ENCODE peak calls at places on chromosomes 7 and 10, in seven cellular contexts. M is mesenchymal stem cell, H is neuronal stem cell, L is thyroid gland, D is transverse colon, X is small intestine, K is GM23248. E is an unnamed sample.

GRCh38 chr7:129635300-129636029 is 23.9 kb downstream of the NRF1 start:
- DNase-seq in M (peak; percentile 84), H (peak; percentile 39), L (peak; percentile 62), D (peak; percentile 59), X (peak; percentile 76), K (peak; percentile 81), E (peak; percentile 71)

GRCh38 chr7:117024811-117025210 is 71.5 kb downstream of the ST7 start:
- DNase-seq in M (no peak), H (no peak), L (no peak), D (no peak), X (no peak), K (no peak), E (no peak)

GRCh38 chr10:73584737-73585136 is 6.4 kb downstream of the USP54 start:
- DNase-seq in M (no peak), H (no peak), L (no peak), D (no peak), X (no peak), K (peak; percentile 49), E (no peak)

GRCh38 chr10:101817542-101818118 is 614 bp downstream of the OGA start:
- DNase-seq in M (peak; percentile 91), H (no peak), L (peak; percentile 88), D (peak; percentile 91), X (peak; percentile 89), K (peak; percentile 97), E (peak; percentile 88)

GRCh38 chr7:44058759-44059218 is 6.6 kb downstream of the PGAM2 start:
- DNase-seq in M (no peak), H (no peak), L (peak; percentile 2), D (no peak), X (no peak), K (no peak), E (no peak)

GRCh38 chr10:125543796-125544195 is 139.2 kb downstream of the TEX36 start:
- DNase-seq in M (no peak), H (no peak), L (no peak), D (no peak), X (no peak), K (no peak), E (no peak)

GRCh38 chr7:31982962-31983361 is 87.2 kb downstream of the PDE1C start:
- DNase-seq in M (no peak), H (no peak), L (no peak), D (no peak), X (no peak), K (no peak), E (no peak)

GRCh38 chr7:110421490-110422241 is 669.3 kb upstream of the LRRN3 start:
- DNase-seq in M (no peak), H (no peak), L (no peak), D (no peak), X (no peak), K (no peak), E (no peak)

GRCh38 chr10:76086571-76087260 is 655.3 kb downstream of the LRMDA start:
- DNase-seq in M (peak; percentile 92), H (no peak), L (no peak), D (peak; percentile 76), X (peak; percentile 84), K (peak; percentile 74), E (peak; percentile 7)

GRCh38 chr7:21367081-21367480 is 60.8 kb upstream of the SP4 start:
- DNase-seq in M (no peak), H (no peak), L (no peak), D (no peak), X (peak; percentile 27), K (no peak), E (peak; percentile 63)

GRCh38 chr10:10914129-10914528 is 103.5 kb upstream of the CELF2 start:
- DNase-seq in M (no peak), H (no peak), L (no peak), D (no peak), X (no peak), K (no peak), E (no peak)

GRCh38 chr10:110456523-110457091 is 41.1 kb upstream of the DUSP5 start:
- DNase-seq in M (no peak), H (no peak), L (no peak), D (no peak), X (no peak), K (peak; percentile 47), E (peak; percentile 77)

GRCh38 chr10:13091816-13092215 is 8.1 kb upstream of the OPTN start:
- DNase-seq in M (no peak), H (no peak), L (no peak), D (no peak), X (no peak), K (no peak), E (no peak)

GRCh38 chr7:5350174-5350463 is 67.4 kb downstream of the SLC29A4 start:
- DNase-seq in M (no peak), H (no peak), L (no peak), D (no peak), X (no peak), K (no peak), E (no peak)

GRCh38 chr10:112375721-112376577 is 2.0 kb downstream of the ACSL5 start:
- DNase-seq in M (peak; percentile 51), H (no peak), L (peak; percentile 48), D (peak; percentile 69), X (peak; percentile 85), K (peak; percentile 69), E (no peak)

GRCh38 chr10:6409982-6410694 is 169.9 kb downstream of the PRKCQ start:
- DNase-seq in M (peak; percentile 91), H (no peak), L (no peak), D (peak; percentile 36), X (peak; percentile 56), K (peak; percentile 78), E (peak; percentile 52)

GRCh38 chr7:148941598-148942280 is 57.6 kb upstream of the EZH2 start:
- DNase-seq in M (peak; percentile 86), H (peak; percentile 30), L (peak; percentile 40), D (peak; percentile 72), X (peak; percentile 62), K (peak; percentile 79), E (peak; percentile 68)

GRCh38 chr10:118978316-118978997 is 51.1 kb upstream of the NANOS1 start:
- DNase-seq in M (no peak), H (no peak), L (no peak), D (no peak), X (no peak), K (no peak), E (no peak)

GRCh38 chr7:31340603-31341002 is at the start of gene NEUROD6:
- DNase-seq in M (no peak), H (no peak), L (no peak), D (no peak), X (no peak), K (no peak), E (no peak)

GRCh38 chr7:47460251-47460989 is 121.5 kb downstream of the TNS3 start:
- DNase-seq in M (no peak), H (no peak), L (peak; percentile 50), D (peak; percentile 90), X (peak; percentile 96), K (peak; percentile 24), E (no peak)

GRCh38 chr10:52644678-52645434 is 127.7 kb downstream of the MBL2 start:
- DNase-seq in M (peak; percentile 47), H (peak; percentile 23), L (peak; percentile 38), D (peak; percentile 22), X (peak; percentile 52), K (peak; percentile 64), E (peak; percentile 49)

GRCh38 chr10:13448216-13448615 is 80.6 kb downstream of the BEND7 start:
- DNase-seq in M (no peak), H (no peak), L (no peak), D (no peak), X (no peak), K (peak; percentile 92), E (peak; percentile 62)

GRCh38 chr7:100677308-100678095 is 4.0 kb downstream of the GNB2 start:
- DNase-seq in M (no peak), H (no peak), L (no peak), D (peak; percentile 8), X (no peak), K (no peak), E (no peak)

GRCh38 chr10:21285207-21285606 is 240.3 kb downstream of the SKIDA1 start:
- DNase-seq in M (no peak), H (no peak), L (no peak), D (no peak), X (no peak), K (no peak), E (no peak)

GRCh38 chr10:5458425-5458824 is 40.9 kb downstream of the CALML5 start:
- DNase-seq in M (no peak), H (no peak), L (no peak), D (no peak), X (no peak), K (no peak), E (no peak)

GRCh38 chr10:34746094-34746493 is 69.0 kb downstream of the PARD3 start:
- DNase-seq in M (no peak), H (no peak), L (no peak), D (no peak), X (peak; percentile 77), K (no peak), E (peak; percentile 40)

GRCh38 chr10:114648368-114648767 is 9.7 kb downstream of the ABLIM1 start:
- DNase-seq in M (peak; percentile 70), H (no peak), L (no peak), D (no peak), X (peak; percentile 39), K (peak; percentile 64), E (peak; percentile 99)

GRCh38 chr10:119080521-119081259 is at the start of gene EIF3A:
- DNase-seq in M (peak; percentile 93), H (peak; percentile 89), L (peak; percentile 90), D (peak; percentile 94), X (peak; percentile 91), K (peak; percentile 97), E (peak; percentile 81)

GRCh38 chr7:66505531-66506451 is 122.9 kb upstream of the KCTD7 start:
- DNase-seq in M (no peak), H (no peak), L (peak; percentile 28), D (no peak), X (no peak), K (peak; percentile 47), E (no peak)

GRCh38 chr7:101828308-101829020 is 11.0 kb downstream of the CUX1 start:
- DNase-seq in M (no peak), H (no peak), L (no peak), D (no peak), X (no peak), K (no peak), E (no peak)
- H3K4me3 ChIP-seq in M (no peak overlapping the region), H (no peak overlapping the region), L (no peak overlapping the region), D (no peak overlapping the region), X (no peak overlapping the region), K (no peak overlapping the region), E (no peak overlapping the region)

GRCh38 chr10:104639595-104640338 is 1.3 kb upstream of the SORCS3 start:
- DNase-seq in M (no peak), H (peak; percentile 36), L (no peak), D (no peak), X (no peak), K (no peak), E (no peak)
- H3K27me3 ChIP-seq in M (peaks cover 60% of the 10 kb centered on the region), H (peaks cover 81% of the 10 kb centered on the region), L (no peaks in the 10 kb centered on the region), D (peaks cover 71% of the 10 kb centered on the region), X (peaks cover 37% of the 10 kb centered on the region), K (peaks cover 62% of the 10 kb centered on the region), E (peaks cover 38% of the 10 kb centered on the region)

GRCh38 chr7:29289156-29290021 is 94.8 kb downstream of the CHN2 start:
- DNase-seq in M (no peak), H (peak; percentile 23), L (peak; percentile 36), D (peak; percentile 12), X (no peak), K (no peak), E (no peak)
- H3K4me3 ChIP-seq in M (no peak overlapping the region), H (no peak overlapping the region), L (no peak overlapping the region), D (no peak overlapping the region), X (no peak overlapping the region), K (no peak overlapping the region), E (no peak overlapping the region)

DNA sequence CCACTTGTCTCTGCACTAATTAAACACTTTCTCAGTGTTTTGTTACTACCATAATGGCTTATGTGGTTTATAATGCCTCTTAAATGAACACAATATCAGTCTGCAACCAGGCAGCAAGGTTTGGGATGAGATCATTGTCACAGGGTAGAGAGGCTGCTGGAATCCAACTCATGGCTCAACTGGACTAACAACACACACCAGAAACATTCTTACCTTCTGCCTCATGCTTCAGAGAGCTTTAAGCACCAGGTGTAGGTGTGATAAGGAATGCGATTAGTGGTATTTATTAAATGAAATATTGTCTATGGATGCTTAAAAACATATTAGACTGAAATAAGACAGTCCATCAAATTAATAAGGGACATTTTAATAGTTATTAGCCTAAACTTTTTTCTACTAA is 25.4 kb downstream of the PTF1A start:
- DNase-seq in M (no peak), H (no peak), L (no peak), D (no peak), X (no peak), K (no peak), E (peak; percentile 3)
- H3K27me3 ChIP-seq in M (peaks cover under 1% of the 10 kb centered on the region), H (peaks cover 8% of the 10 kb centered on the region), L (no peaks in the 10 kb centered on the region), D (no peaks in the 10 kb centered on the region), X (no peaks in the 10 kb centered on the region), K (peaks cover 6% of the 10 kb centered on the region), E (no peaks in the 10 kb centered on the region)

E was measured in bronchial epithelial cell.